ENCODE peak calls at places on chromosome 4, in ten cellular contexts. F is body of pancreas, Y is transverse colon, D is psoas muscle, A is mucosa of descending colon, U is HS-5, V is fibroblast of mammary gland, K is WTC11, X is lower lobe of right lung, Z is AG08396. S is an unnamed sample.

GRCh38 chr4:122898370-122899150 is 23.8 kb downstream of the NUDT6 start:
- DNase-seq in F (no peak), Y (no peak), D (no peak), A (no peak), U (peak; percentile 90), V (peak; percentile 91), K (no peak), X (no peak), Z (peak; percentile 51), S (no peak)

GRCh38 chr4:98474408-98474844 is 184.0 kb downstream of the TSPAN5 start:
- DNase-seq in F (no peak), Y (no peak), D (no peak), A (no peak), U (peak; percentile 68), V (peak; percentile 89), K (no peak), X (no peak), Z (no peak), S (no peak)

GRCh38 chr4:157221895-157222763 is 1.6 kb downstream of the GRIA2 start:
- DNase-seq in F (peak; percentile 46), Y (no peak), D (no peak), A (peak; percentile 45), U (no peak), V (no peak), K (peak; percentile 70), X (no peak), Z (peak; percentile 11), S (no peak)

GRCh38 chr4:67375291-67375690 is 170.0 kb downstream of the CENPC start:
- DNase-seq in F (no peak), Y (no peak), D (no peak), A (no peak), U (no peak), V (no peak), K (no peak), X (no peak), Z (no peak), S (no peak)

GRCh38 chr4:112865443-112865842 is 184.0 kb upstream of the ANK2 start:
- DNase-seq in F (no peak), Y (no peak), D (no peak), A (no peak), U (peak; percentile 18), V (peak; percentile 34), K (no peak), X (no peak), Z (no peak), S (no peak)

GRCh38 chr4:142040043-142040442 is 403.7 kb downstream of the IL15 start:
- DNase-seq in F (no peak), Y (no peak), D (no peak), A (no peak), U (no peak), V (peak; percentile 5), K (peak; percentile 12), X (no peak), Z (no peak), S (no peak)

GRCh38 chr4:66564901-66565648 is 894.8 kb upstream of the EPHA5 start:
- DNase-seq in F (no peak), Y (no peak), D (no peak), A (no peak), U (peak; percentile 47), V (no peak), K (no peak), X (no peak), Z (peak; percentile 18), S (no peak)

GRCh38 chr4:107665001-107665400 is 55.0 kb downstream of the PAPSS1 start:
- DNase-seq in F (no peak), Y (no peak), D (no peak), A (no peak), U (no peak), V (no peak), K (no peak), X (no peak), Z (peak; percentile 10), S (no peak)

GRCh38 chr4:15636818-15637217 is 18.3 kb downstream of the FBXL5 start:
- DNase-seq in F (no peak), Y (no peak), D (no peak), A (no peak), U (no peak), V (no peak), K (no peak), X (no peak), Z (no peak), S (no peak)

S was measured in CD4-positive, alpha-beta T cell.